ENCODE peak calls at places on chromosomes 7 and 10, in ten cellular contexts. P is activated naive CD4-positive, alpha-beta T cell; T is adipocyte; K is substantia nigra; U is GM03348; A is tibial nerve; I is T-helper 1 cell; W is fibroblast of lung; Q is EH; Z is GM12865. F is an unnamed sample.

GRCh38 chr10:65742851-65743250 is 1183.0 kb upstream of the LRRTM3 start:
- DNase-seq in A (no peak), U (no peak), K (no peak), I (no peak), Q (no peak), Z (no peak), P (no peak), W (no peak), T (no peak), F (no peak)

GRCh38 chr7:139828880-139829653 is at the start of gene TBXAS1:
- DNase-seq in K (peak), U (no peak), I (no peak), Q (no peak), W (no peak), P (no peak), A (peak), Z (peak), T (peak), F (no peak)

GRCh38 chr7:130273081-130273699 is 6.5 kb downstream of the CPA2 start:
- DNase-seq in A (no peak), K (peak), I (no peak), W (peak), T (no peak), P (no peak), U (peak), Q (peak), Z (no peak), F (no peak)

GRCh38 chr7:54960517-54960916 is 58.3 kb upstream of the EGFR start:
- DNase-seq in I (no peak), A (no peak), T (no peak), P (no peak), Q (peak), U (no peak), W (peak), K (no peak), Z (no peak), F (no peak)

GRCh38 chr7:103989785-103990775 is 622 bp upstream of the RELN start:
- DNase-seq in A (no peak), W (peak), P (no peak), I (no peak), Q (peak), Z (peak), U (peak), K (no peak), T (peak), F (no peak)

GRCh38 chr10:42961156-42961589 is 115.7 kb upstream of the RET start:
- DNase-seq in U (no peak), Q (no peak), K (no peak), T (no peak), I (no peak), P (no peak), A (no peak), Z (no peak), W (no peak), F (no peak)

GRCh38 chr7:55148571-55148970 is 129.8 kb downstream of the EGFR start:
- DNase-seq in P (no peak), W (peak), U (no peak), Z (no peak), T (no peak), A (no peak), Q (no peak), K (no peak), I (no peak), F (no peak)

GRCh38 chr7:46603780-46604725 is 683.0 kb upstream of the IGFBP3 start:
- DNase-seq in W (peak), Q (peak), T (peak), Z (no peak), U (no peak), A (peak), I (no peak), K (peak), P (no peak), F (peak)

GRCh38 chr10:112967200-112967599 is 17.2 kb downstream of the TCF7L2 start:
- DNase-seq in T (peak), Q (peak), Z (no peak), I (no peak), U (no peak), K (no peak), P (no peak), W (peak), A (no peak), F (peak)

GRCh38 chr10:68176797-68177196 is 55.1 kb downstream of the ATOH7 start:
- DNase-seq in P (no peak), A (no peak), Z (no peak), U (no peak), I (no peak), Q (no peak), W (no peak), K (no peak), T (no peak), F (no peak)

GRCh38 chr7:66779669-66780408 is 39.3 kb downstream of the RABGEF1 start:
- DNase-seq in A (no peak), U (peak), I (no peak), W (peak), K (no peak), Q (peak), P (no peak), Z (no peak), T (no peak), F (peak)

GRCh38 chr7:40570218-40570617 is 435.4 kb downstream of the SUGCT start:
- DNase-seq in T (no peak), I (no peak), Q (peak), K (no peak), U (peak), P (no peak), Z (no peak), W (peak), A (no peak), F (no peak)

GRCh38 chr7:2261611-2262010 is 19.6 kb downstream of the NUDT1 start:
- DNase-seq in Z (peak), I (no peak), W (no peak), T (no peak), P (no peak), Q (no peak), A (no peak), K (peak), U (no peak), F (no peak)

GRCh38 chr10:70441877-70442205 is 360 bp upstream of the NODAL start:
- DNase-seq in A (no peak), W (no peak), I (no peak), Z (no peak), T (no peak), U (no peak), Q (no peak), P (no peak), K (no peak), F (no peak)

GRCh38 chr7:43117842-43118241 is 5.4 kb downstream of the HECW1 start:
- DNase-seq in U (no peak), I (no peak), P (no peak), T (no peak), A (no peak), Z (no peak), Q (no peak), W (no peak), K (no peak), F (no peak)

GRCh38 chr10:56679578-56679977 is 318.5 kb upstream of the ZWINT start:
- DNase-seq in I (no peak), K (no peak), U (no peak), Z (no peak), Q (no peak), W (no peak), T (no peak), P (no peak), A (no peak), F (no peak)

GRCh38 chr10:45514283-45515270 is 140.6 kb downstream of the ALOX5 start:
- DNase-seq in Z (no peak), I (no peak), A (no peak), P (no peak), T (peak), U (peak), K (peak), Q (peak), W (peak), F (peak)

GRCh38 chr10:96468845-96469244 is 44.9 kb downstream of the TLL2 start:
- DNase-seq in Z (no peak), W (no peak), K (no peak), A (no peak), Q (no peak), T (no peak), I (no peak), P (no peak), U (no peak), F (no peak)

GRCh38 chr7:44631458-44632115 is 25.2 kb downstream of the OGDH start:
- DNase-seq in Z (no peak), K (no peak), U (no peak), P (no peak), W (peak), T (no peak), A (no peak), Q (no peak), I (no peak), F (no peak)

GRCh38 chr10:36880898-36881297 is 244.5 kb upstream of the ANKRD30A start:
- DNase-seq in Z (peak), I (no peak), K (no peak), Q (peak), U (peak), T (peak), W (peak), A (no peak), P (no peak), F (peak)

GRCh38 chr10:22491480-22491879 is 146.2 kb downstream of the SPAG6 start:
- DNase-seq in U (no peak), Q (no peak), Z (no peak), P (no peak), W (no peak), K (peak), A (no peak), T (no peak), I (no peak), F (no peak)

GRCh38 chr10:4450981-4451501 is 375.0 kb upstream of the AKR1E2 start:
- DNase-seq in A (no peak), T (peak), Q (peak), W (peak), Z (no peak), P (no peak), K (no peak), I (no peak), U (peak), F (peak)

GRCh38 chr7:83413831-83414230 is 235.1 kb downstream of the SEMA3E start:
- DNase-seq in Q (no peak), Z (no peak), A (no peak), T (no peak), I (no peak), U (no peak), K (no peak), P (no peak), W (peak), F (no peak)

GRCh38 chr10:86387221-86387794 is 20.7 kb upstream of the GRID1 start:
- DNase-seq in K (no peak), T (no peak), P (no peak), W (no peak), I (no peak), Z (no peak), U (no peak), A (no peak), Q (no peak), F (no peak)

F was measured in AG08395.